ENCODE peak calls at places on chromosomes 6 and 20, in nine cellular contexts. I is lower lobe of right lung; G is aorta; D is astrocyte; P is CD4-positive, alpha-beta memory T cell; O is OCI-LY7; V is uterus; Q is left lung; M is ovary. J is an unnamed sample. For H3K4me1, the result is how much of the 10 kb centered on the place peaks cover.

GRCh38 chr6:147222160-147222838 is 18.1 kb downstream of the STXBP5 start:
- DNase-seq in M (no peak), Q (no peak), G (no peak), V (no peak), I (no peak), P (peak), D (no peak), O (no peak), J (no peak)

GRCh38 chr6:108592371-108593337 is 31.9 kb downstream of the FOXO3 start:
- DNase-seq in O (peak), M (no peak), D (peak), I (no peak), Q (no peak), V (peak), G (no peak), P (peak), J (no peak)

GRCh38 chr6:83098589-83098988 is 31.1 kb downstream of the DOP1A start:
- DNase-seq in G (no peak), P (no peak), M (no peak), Q (no peak), O (no peak), V (no peak), D (no peak), I (no peak), J (no peak)

GRCh38 chr6:85044336-85044735 is 279.9 kb upstream of the TBX18 start:
- DNase-seq in Q (no peak), M (no peak), P (no peak), V (no peak), O (no peak), I (no peak), G (no peak), D (no peak), J (no peak)

GRCh38 chr6:106183430-106183829 is 97.3 kb downstream of the PRDM1 start:
- DNase-seq in I (no peak), P (no peak), G (no peak), Q (no peak), V (no peak), O (no peak), M (no peak), D (no peak), J (no peak)

GRCh38 chr20:35708502-35708901 is 9.3 kb downstream of the ROMO1 start:
- DNase-seq in V (no peak), Q (no peak), I (no peak), M (no peak), D (no peak), G (no peak), O (no peak), P (no peak), J (no peak)

GRCh38 chr6:25816252-25816651 is 15.6 kb downstream of the SLC17A1 start:
- DNase-seq in Q (no peak), D (no peak), V (no peak), M (no peak), I (no peak), G (no peak), P (no peak), O (no peak), J (no peak)

GRCh38 chr6:33702345-33702977 is 9.0 kb downstream of the UQCC2 start:
- DNase-seq in V (no peak), M (no peak), G (no peak), O (peak), Q (no peak), I (peak), P (peak), D (peak), J (no peak)

GRCh38 chr6:13762648-13763441 is 51.2 kb upstream of the RANBP9 start:
- DNase-seq in V (no peak), M (no peak), D (peak), O (peak), I (no peak), Q (peak), P (peak), G (no peak), J (no peak)

GRCh38 chr6:134722996-134723871 is 226.7 kb downstream of the ALDH8A1 start:
- DNase-seq in V (no peak), M (no peak), I (no peak), O (no peak), D (no peak), Q (no peak), G (no peak), P (no peak), J (no peak)

DNA sequence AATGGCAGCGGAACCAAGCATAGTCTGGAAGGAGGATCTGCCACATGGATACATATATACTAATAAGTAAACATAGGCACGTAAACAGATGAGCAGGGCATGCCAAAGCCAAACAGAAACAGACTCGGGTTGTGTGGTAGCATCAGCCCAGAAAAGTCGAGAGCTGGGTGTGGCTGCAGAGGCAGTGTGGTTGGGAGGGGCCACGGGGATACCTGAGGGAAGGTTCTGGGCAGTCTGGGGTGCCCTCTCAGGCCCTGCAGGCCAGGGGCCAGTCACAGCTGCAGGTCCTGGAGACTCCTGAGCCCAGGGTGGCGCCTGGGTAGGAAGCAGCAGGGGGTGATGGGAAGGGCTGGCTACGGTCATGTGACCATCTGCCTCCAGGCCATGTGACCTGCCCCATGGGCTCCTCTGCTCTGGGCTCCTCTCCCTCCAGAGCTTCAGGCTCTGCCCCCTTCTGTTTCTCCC is 42.8 kb upstream of the MRPS10 start:
- DNase-seq in Q (no peak), I (no peak), G (no peak), O (peak), D (no peak), M (no peak), P (no peak), V (peak), J (no peak)
- H3K27ac ChIP-seq in Q (no peak), I (peak), G (no peak), O (no peak), D (no peak), M (no peak), P (no peak), V (peak), J (no peak)

DNA sequence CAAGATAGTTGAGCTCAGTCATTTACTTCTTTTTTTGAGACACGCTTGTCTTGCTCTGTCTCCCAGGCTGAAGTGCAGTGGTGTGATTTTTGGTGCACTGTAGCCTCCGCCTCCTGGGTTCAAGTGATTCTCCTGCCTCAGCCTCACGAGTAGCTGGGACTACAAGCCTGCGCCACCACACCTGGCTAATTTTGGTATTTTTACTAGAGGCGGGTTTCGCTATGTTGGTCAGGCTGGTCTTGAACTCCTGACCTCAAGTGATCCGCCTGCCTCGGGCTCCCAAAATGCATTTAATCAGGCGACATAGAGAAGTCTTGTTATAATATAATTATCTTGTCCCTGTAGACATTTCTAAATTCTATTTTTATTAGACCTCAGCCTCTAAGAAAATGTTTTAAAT is 6.1 kb downstream of the AMD1 start:
- DNase-seq in V (no peak), P (no peak), Q (no peak), G (no peak), I (no peak), O (no peak), D (no peak), M (no peak), J (no peak)
- H3K4me1 ChIP-seq in V (under half), P (half or more), Q (half or more), G (under half), I (half or more), O (half or more), D (under half), M (under half), J (under half)

DNA sequence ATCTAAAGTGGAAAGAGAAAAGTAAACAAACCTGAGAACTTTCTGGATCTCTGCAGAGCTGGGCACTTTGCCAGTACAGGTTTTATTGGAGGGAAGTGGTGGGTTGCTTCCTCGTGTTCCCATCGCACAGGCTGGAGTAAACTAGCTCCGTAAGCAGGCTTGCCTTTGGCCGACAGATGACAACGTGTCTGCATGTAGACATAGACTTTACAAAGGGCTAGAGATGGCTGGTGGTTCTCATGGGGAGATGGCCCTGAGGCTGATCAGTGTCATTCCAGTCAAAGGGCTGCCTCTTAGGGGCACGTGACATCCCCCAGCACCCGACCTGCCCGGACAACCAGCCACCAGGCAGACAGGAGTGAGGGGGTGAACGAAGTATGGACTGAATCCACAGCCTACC is 98.8 kb downstream of the YTHDF1 start:
- DNase-seq in M (no peak), Q (no peak), P (no peak), O (no peak), V (no peak), D (no peak), I (peak), G (no peak), J (no peak)
- H3K27ac ChIP-seq in M (no peak), Q (no peak), P (no peak), O (no peak), V (no peak), D (no peak), I (no peak), G (no peak), J (no peak)

GRCh38 chr20:1286267-1287036 is 20.4 kb downstream of the SNPH start:
- DNase-seq in I (no peak), G (no peak), Q (no peak), O (no peak), D (no peak), V (no peak), M (no peak), P (peak), J (no peak)
- H3K4me1 ChIP-seq in I (under half), G (under half), Q (under half), O (under half), D (under half), V (under half), M (under half), P (under half), J (under half)

DNA sequence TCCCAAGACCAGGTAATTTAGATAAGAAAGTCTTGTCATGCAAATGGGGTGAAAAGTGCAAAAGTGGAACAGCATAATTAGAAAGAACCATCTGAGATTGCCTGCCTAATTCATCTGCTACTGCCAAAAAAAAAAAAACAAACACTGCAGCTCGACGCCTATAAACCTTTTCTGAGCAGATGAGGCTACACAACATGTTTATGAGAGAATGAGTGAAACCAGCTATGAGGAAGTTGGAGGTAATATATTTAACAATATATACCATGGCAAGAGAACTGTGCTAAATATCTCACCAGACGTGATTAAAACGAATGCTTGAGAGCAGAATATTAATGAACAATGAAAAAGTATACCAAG is 50.0 kb downstream of the LAMA4 start:
- DNase-seq in Q (no peak), O (no peak), M (no peak), P (no peak), D (no peak), V (no peak), I (no peak), G (no peak), J (no peak)
- H3K27ac ChIP-seq in Q (no peak), O (no peak), M (no peak), P (no peak), D (peak), V (peak), I (no peak), G (no peak), J (peak)

GRCh38 chr6:52788478-52788877 is 15.1 kb downstream of the GSTA1 start:
- DNase-seq in M (no peak), G (no peak), P (no peak), D (peak), O (no peak), I (no peak), V (no peak), Q (no peak), J (no peak)
- H3K4me1 ChIP-seq in M (under half), G (under half), P (under half), D (under half), O (under half), I (under half), V (under half), Q (under half), J (under half)

GRCh38 chr6:47105469-47106188 is 63.5 kb upstream of the ADGRF1 start:
- DNase-seq in G (no peak), P (no peak), M (no peak), I (no peak), Q (no peak), D (no peak), O (no peak), V (no peak), J (no peak)
- H3K27ac ChIP-seq in G (no peak), P (no peak), M (no peak), I (no peak), Q (no peak), D (no peak), O (no peak), V (no peak), J (no peak)

GRCh38 chr6:53539561-53539960 is 5.3 kb downstream of the GCLC start:
- DNase-seq in G (no peak), M (no peak), Q (no peak), I (no peak), V (no peak), D (no peak), P (no peak), O (no peak), J (no peak)
- H3K4me1 ChIP-seq in G (under half), M (under half), Q (under half), I (under half), V (under half), D (under half), P (under half), O (under half), J (under half)

GRCh38 chr20:10647471-10647870 is 26.3 kb downstream of the JAG1 start:
- DNase-seq in G (no peak), P (no peak), M (no peak), D (no peak), Q (no peak), I (no peak), O (peak), V (peak), J (no peak)

GRCh38 chr20:10647909-10648308 is 25.9 kb downstream of the JAG1 start:
- DNase-seq in I (no peak), V (peak), M (no peak), D (no peak), G (no peak), Q (no peak), P (no peak), O (no peak), J (no peak)

GRCh38 chr20:10649080-10649816 is 24.6 kb downstream of the JAG1 start:
- DNase-seq in Q (no peak), O (no peak), P (no peak), D (peak), M (no peak), G (no peak), I (no peak), V (no peak), J (no peak)

GRCh38 chr20:10649817-10650200 is 24.0 kb downstream of the JAG1 start:
- DNase-seq in P (no peak), G (no peak), O (no peak), D (peak), M (no peak), V (peak), Q (no peak), I (no peak), J (no peak)

GRCh38 chr20:10648651-10649050 is 25.1 kb downstream of the JAG1 start:
- DNase-seq in D (peak), O (no peak), G (no peak), M (no peak), Q (no peak), V (no peak), I (no peak), P (no peak), J (no peak)
- H3K27ac ChIP-seq in D (peak), O (no peak), G (peak), M (no peak), Q (no peak), V (no peak), I (no peak), P (no peak), J (no peak)

DNA sequence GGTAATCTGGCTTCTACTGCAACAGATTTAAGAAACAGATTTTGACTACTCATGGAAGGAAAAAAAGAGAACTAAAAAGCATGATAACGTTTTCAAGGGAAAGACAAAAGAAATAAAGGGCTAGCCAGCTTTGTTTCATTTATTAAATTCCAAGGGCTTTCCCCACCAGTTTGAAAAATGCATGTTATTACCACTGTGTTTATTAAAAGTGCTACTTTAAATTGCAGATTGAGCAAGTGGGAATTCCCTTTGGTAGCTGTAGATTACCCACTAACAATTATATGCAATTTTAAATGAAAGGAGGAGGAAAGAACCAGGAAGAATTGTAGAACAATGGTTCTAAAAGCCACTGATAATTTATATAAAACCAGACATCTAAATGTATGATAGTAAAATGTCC is 40.6 kb upstream of the NHSL1 start:
- DNase-seq in P (no peak), O (no peak), Q (no peak), M (no peak), V (no peak), I (no peak), G (no peak), D (no peak), J (no peak)
- H3K4me1 ChIP-seq in P (under half), O (under half), Q (under half), M (under half), V (under half), I (under half), G (under half), D (under half), J (under half)

J was measured in right lobe of liver.